ENCODE peak calls at places on chromosomes 6 and 20, in nine cellular contexts. I, D, B, L, X, Q, M, F and V are unnamed samples.

GRCh38 chr6:123415844-123416468 is 220.8 kb downstream of the TRDN start:
- DNase-seq in I (peak), D (peak), B (peak), L (peak), X (peak), Q (peak), M (peak), F (no peak), V (peak)

GRCh38 chr6:44489912-44490604 is 102.6 kb downstream of the CDC5L start:
- DNase-seq in I (peak), D (no peak), B (no peak), L (peak), X (peak), Q (no peak), M (no peak), F (no peak), V (no peak)

GRCh38 chr6:161922631-161923119 is 648.8 kb upstream of the AGPAT4 start:
- DNase-seq in I (no peak), D (no peak), B (peak), L (peak), X (peak), Q (no peak), M (peak), F (no peak), V (peak)

GRCh38 chr20:39823239-39823638 is 861.1 kb downstream of the DHX35 start:
- DNase-seq in I (peak), D (no peak), B (no peak), L (peak), X (peak), Q (no peak), M (no peak), F (no peak), V (no peak)

GRCh38 chr6:165480916-165481315 is 171.5 kb upstream of the C6orf118 start:
- DNase-seq in I (no peak), D (no peak), B (no peak), L (no peak), X (no peak), Q (no peak), M (no peak), F (no peak), V (no peak)

GRCh38 chr6:160156842-160157241 is 35.2 kb downstream of the SLC22A1 start:
- DNase-seq in I (no peak), D (no peak), B (no peak), L (peak), X (no peak), Q (no peak), M (no peak), F (no peak), V (no peak)

GRCh38 chr6:37822851-37823682 is 3.5 kb downstream of the ZFAND3 start:
- DNase-seq in I (no peak), D (no peak), B (peak), L (no peak), X (no peak), Q (no peak), M (no peak), F (no peak), V (no peak)

GRCh38 chr6:41967312-41968287 is 26.0 kb upstream of the CCND3 start:
- DNase-seq in I (peak), D (no peak), B (no peak), L (peak), X (peak), Q (no peak), M (no peak), F (peak), V (no peak)

GRCh38 chr6:137222376-137222775 is 3.2 kb upstream of the IFNGR1 start:
- DNase-seq in I (no peak), D (no peak), B (peak), L (no peak), X (no peak), Q (no peak), M (no peak), F (no peak), V (no peak)

GRCh38 chr6:24935753-24936152 is at the start of gene RIPOR2:
- DNase-seq in I (no peak), D (no peak), B (peak), L (no peak), X (no peak), Q (no peak), M (no peak), F (no peak), V (no peak)

GRCh38 chr6:13710552-13711383 is 867 bp downstream of the RANBP9 start:
- DNase-seq in I (no peak), D (peak), B (no peak), L (peak), X (peak), Q (no peak), M (no peak), F (no peak), V (peak)

GRCh38 chr6:42066156-42066555 is 15.8 kb downstream of the TAF8 start:
- DNase-seq in I (no peak), D (no peak), B (no peak), L (no peak), X (no peak), Q (no peak), M (no peak), F (no peak), V (no peak)

GRCh38 chr6:67615796-67616195 is 1019.3 kb upstream of the ADGRB3 start:
- DNase-seq in I (no peak), D (no peak), B (no peak), L (no peak), X (peak), Q (no peak), M (no peak), F (no peak), V (no peak)

GRCh38 chr6:90025418-90026089 is 131.3 kb downstream of the GJA10 start:
- DNase-seq in I (peak), D (no peak), B (peak), L (peak), X (peak), Q (peak), M (no peak), F (no peak), V (no peak)

GRCh38 chr20:44187054-44187762 is at the start of gene JPH2:
- DNase-seq in I (no peak), D (no peak), B (peak), L (peak), X (peak), Q (no peak), M (no peak), F (peak), V (no peak)

GRCh38 chr6:126805861-126806260 is 312.6 kb upstream of the RSPO3 start:
- DNase-seq in I (no peak), D (no peak), B (no peak), L (peak), X (no peak), Q (no peak), M (no peak), F (no peak), V (no peak)

GRCh38 chr20:12171927-12172581 is 254.4 kb downstream of the BTBD3 start:
- DNase-seq in I (peak), D (no peak), B (peak), L (peak), X (peak), Q (no peak), M (peak), F (peak), V (peak)

GRCh38 chr6:44171899-44172546 is 13.4 kb downstream of the CAPN11 start:
- DNase-seq in I (no peak), D (no peak), B (no peak), L (no peak), X (no peak), Q (no peak), M (no peak), F (no peak), V (no peak)